ENCODE peak calls at places on chromosomes 5 and 9, in nine cellular contexts. Y, B, A, H, Q, C, O, M and J are unnamed samples.

GRCh38 chr9:90322296-90322695 is 320.3 kb downstream of the DIRAS2 start:
- DNase-seq in Y (no peak), B (no peak), A (no peak), H (no peak), Q (peak; percentile 18), C (no peak), O (no peak), M (no peak), J (no peak)

GRCh38 chr5:87311400-87312279 is 44.0 kb downstream of the RASA1 start:
- DNase-seq in Y (no peak), B (no peak), A (no peak), H (no peak), Q (no peak), C (no peak), O (no peak), M (no peak), J (no peak)

GRCh38 chr5:125189451-125190051 is 443.1 kb upstream of the ZNF608 start:
- DNase-seq in Y (no peak), B (no peak), A (no peak), H (no peak), Q (peak; percentile 49), C (no peak), O (no peak), M (no peak), J (no peak)

GRCh38 chr5:177362102-177362868 is 4.6 kb downstream of the RGS14 start:
- DNase-seq in Y (no peak), B (no peak), A (no peak), H (no peak), Q (no peak), C (peak; percentile 36), O (peak; percentile 38), M (no peak), J (no peak)

GRCh38 chr9:121075251-121076036 is 689 bp downstream of the CNTRL start:
- DNase-seq in Y (no peak), B (no peak), A (no peak), H (no peak), Q (no peak), C (peak; percentile 49), O (no peak), M (no peak), J (no peak)

GRCh38 chr9:96674914-96675538 is 19.9 kb upstream of the PRXL2C start:
- DNase-seq in Y (no peak), B (no peak), A (no peak), H (no peak), Q (peak; percentile 83), C (no peak), O (no peak), M (no peak), J (no peak)

GRCh38 chr5:113514263-113514590 is 733 bp downstream of the YTHDC2 start:
- DNase-seq in Y (no peak), B (no peak), A (no peak), H (no peak), Q (no peak), C (no peak), O (no peak), M (no peak), J (no peak)

GRCh38 chr9:134570151-134570621 is 71.4 kb upstream of the COL5A1 start:
- DNase-seq in Y (no peak), B (no peak), A (no peak), H (peak; percentile 26), Q (no peak), C (no peak), O (no peak), M (peak; percentile 13), J (no peak)

GRCh38 chr9:69433426-69433825 is 108.4 kb downstream of the ENTREP1 start:
- DNase-seq in Y (no peak), B (no peak), A (no peak), H (no peak), Q (no peak), C (no peak), O (no peak), M (no peak), J (no peak)

GRCh38 chr9:97744710-97745708 is 47.9 kb upstream of the XPA start:
- DNase-seq in Y (no peak), B (no peak), A (no peak), H (no peak), Q (no peak), C (no peak), O (no peak), M (no peak), J (no peak)

GRCh38 chr9:84862786-84863185 is 193.3 kb downstream of the NTRK2 start:
- DNase-seq in Y (no peak), B (no peak), A (no peak), H (peak; percentile 35), Q (peak; percentile 62), C (no peak), O (no peak), M (no peak), J (no peak)

GRCh38 chr9:127723450-127723849 is 7.6 kb downstream of the TTC16 start:
- DNase-seq in Y (peak; percentile 28), B (no peak), A (no peak), H (no peak), Q (peak; percentile 81), C (no peak), O (no peak), M (no peak), J (no peak)

GRCh38 chr5:127608077-127608660 is 40.7 kb upstream of the CTXN3 start:
- DNase-seq in Y (no peak), B (no peak), A (no peak), H (no peak), Q (peak; percentile 46), C (no peak), O (no peak), M (no peak), J (no peak)

GRCh38 chr9:121929893-121930875 is 162.9 kb downstream of the TTLL11 start:
- DNase-seq in Y (no peak), B (no peak), A (no peak), H (no peak), Q (no peak), C (no peak), O (no peak), M (no peak), J (no peak)

GRCh38 chr5:65760504-65761275 is 38.7 kb downstream of the NLN start:
- DNase-seq in Y (peak; percentile 52), B (no peak), A (peak; percentile 11), H (no peak), Q (peak; percentile 70), C (peak; percentile 59), O (peak; percentile 31), M (peak; percentile 34), J (no peak)

GRCh38 chr9:131915181-131915580 is 164.5 kb downstream of the MED27 start:
- DNase-seq in Y (no peak), B (no peak), A (no peak), H (no peak), Q (peak; percentile 10), C (no peak), O (no peak), M (no peak), J (no peak)

GRCh38 chr5:8686707-8687106 is 817.8 kb downstream of the MTRR start:
- DNase-seq in Y (peak; percentile 20), B (no peak), A (no peak), H (no peak), Q (peak; percentile 15), C (no peak), O (no peak), M (no peak), J (no peak)

GRCh38 chr9:129602598-129603415 is 18.1 kb downstream of the C9orf50 start:
- DNase-seq in Y (no peak), B (no peak), A (no peak), H (no peak), Q (no peak), C (no peak), O (no peak), M (no peak), J (no peak)

GRCh38 chr5:36013182-36013581 is 22.0 kb upstream of the UGT3A1 start:
- DNase-seq in Y (no peak), B (no peak), A (no peak), H (no peak), Q (no peak), C (no peak), O (no peak), M (no peak), J (no peak)

GRCh38 chr5:141716009-141716408 is 34.0 kb upstream of the ARAP3 start:
- DNase-seq in Y (no peak), B (no peak), A (peak; percentile 10), H (no peak), Q (no peak), C (no peak), O (no peak), M (no peak), J (no peak)

GRCh38 chr5:1931590-1932138 is 48.9 kb upstream of the IRX4 start:
- DNase-seq in Y (no peak), B (no peak), A (peak; percentile 23), H (no peak), Q (no peak), C (no peak), O (no peak), M (no peak), J (no peak)

GRCh38 chr5:16842916-16843315 is 93.2 kb downstream of the MYO10 start:
- DNase-seq in Y (no peak), B (no peak), A (no peak), H (no peak), Q (no peak), C (no peak), O (no peak), M (no peak), J (no peak)

GRCh38 chr9:97966493-97966892 is 16.6 kb upstream of the ANP32B start:
- DNase-seq in Y (no peak), B (no peak), A (no peak), H (no peak), Q (no peak), C (no peak), O (no peak), M (no peak), J (no peak)

GRCh38 chr5:147522435-147522834 is 12.6 kb upstream of the DPYSL3 start:
- DNase-seq in Y (no peak), B (no peak), A (no peak), H (no peak), Q (peak; percentile 51), C (no peak), O (no peak), M (no peak), J (no peak)

GRCh38 chr9:14593406-14593805 is 99.8 kb downstream of the ZDHHC21 start:
- DNase-seq in Y (no peak), B (no peak), A (no peak), H (no peak), Q (no peak), C (no peak), O (no peak), M (no peak), J (no peak)

GRCh38 chr9:131674425-131675421 is 65.2 kb downstream of the RAPGEF1 start:
- DNase-seq in Y (no peak), B (no peak), A (no peak), H (no peak), Q (no peak), C (peak; percentile 36), O (no peak), M (no peak), J (no peak)

GRCh38 chr9:75088646-75089368 is 493 bp downstream of the OSTF1 start:
- DNase-seq in Y (no peak), B (no peak), A (peak; percentile 21), H (peak; percentile 32), Q (peak; percentile 63), C (no peak), O (peak; percentile 48), M (no peak), J (peak; percentile 56)

GRCh38 chr5:177520271-177520670 is 3.5 kb upstream of the DDX41 start:
- DNase-seq in Y (no peak), B (no peak), A (no peak), H (no peak), Q (no peak), C (no peak), O (no peak), M (no peak), J (no peak)

GRCh38 chr5:84327591-84327990 is 57.1 kb downstream of the EDIL3 start:
- DNase-seq in Y (no peak), B (no peak), A (no peak), H (no peak), Q (no peak), C (no peak), O (no peak), M (no peak), J (no peak)

GRCh38 chr5:160315968-160316367 is 3.6 kb upstream of the CCNJL start:
- DNase-seq in Y (no peak), B (no peak), A (no peak), H (no peak), Q (peak; percentile 41), C (no peak), O (no peak), M (no peak), J (no peak)

GRCh38 chr9:134670042-134670525 is 28.5 kb downstream of the COL5A1 start:
- DNase-seq in Y (peak; percentile 78), B (no peak), A (no peak), H (no peak), Q (peak; percentile 93), C (no peak), O (no peak), M (no peak), J (no peak)